ENCODE peak calls at places on chromosome 3, in four cellular contexts. L is A549, D is testis, Q is suprapubic skin. W is an unnamed sample.

GRCh38 chr3:178519701-178520100 is 16.5 kb upstream of the KCNMB2 start:
- DNase-seq in L (no peak), D (no peak), Q (no peak), W (no peak)

GRCh38 chr3:41682996-41683395 is 278.9 kb downstream of the ULK4 start:
- DNase-seq in L (no peak), D (no peak), Q (no peak), W (no peak)

GRCh38 chr3:63135362-63135761 is 142.7 kb upstream of the SYNPR start:
- DNase-seq in L (no peak), D (no peak), Q (no peak), W (no peak)

GRCh38 chr3:135083756-135084155 is 288.7 kb downstream of the EPHB1 start:
- DNase-seq in L (no peak), D (no peak), Q (no peak), W (no peak)

GRCh38 chr3:157956850-157957249 is 149.4 kb downstream of the SHOX2 start:
- DNase-seq in L (no peak), D (no peak), Q (no peak), W (no peak)

GRCh38 chr3:119965692-119966091 is 128.6 kb downstream of the GSK3B start:
- DNase-seq in L (no peak), D (no peak), Q (no peak), W (no peak)

GRCh38 chr3:64327039-64327804 is 102.0 kb upstream of the PRICKLE2 start:
- DNase-seq in L (no peak), D (peak), Q (peak), W (peak)

GRCh38 chr3:169812844-169813677 is at the start of the genes LRRC34 and LRRIQ4:
- DNase-seq in L (no peak), D (peak), Q (peak), W (peak)

GRCh38 chr3:133949438-133949837 is 53.8 kb upstream of the RAB6B start:
- DNase-seq in L (no peak), D (no peak), Q (no peak), W (no peak)

GRCh38 chr3:99409961-99410360 is 228.4 kb upstream of the COL8A1 start:
- DNase-seq in L (no peak), D (no peak), Q (no peak), W (no peak)

DNA sequence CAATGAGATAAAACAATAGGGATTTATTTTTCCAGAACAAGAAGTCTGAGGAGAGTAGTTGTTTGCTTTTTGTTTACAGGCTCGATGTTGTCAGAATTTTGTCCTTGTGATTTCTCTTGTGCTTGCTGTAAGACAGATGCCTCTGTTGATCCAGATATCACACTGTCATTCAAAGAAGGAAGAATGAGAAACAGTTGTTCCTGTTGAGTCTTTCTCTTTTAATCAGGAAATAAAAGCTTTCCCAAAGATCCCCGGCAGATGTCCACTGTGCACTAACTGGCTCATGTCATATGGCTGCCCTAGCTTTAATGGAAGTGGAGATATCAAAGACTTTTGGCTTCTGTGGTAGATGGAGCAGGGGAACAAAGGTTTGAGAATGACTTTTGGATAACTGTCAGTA is 6.8 kb downstream of the SERPINI1 start:
- DNase-seq in L (no peak), D (no peak), Q (no peak), W (no peak)
- TF ChIP-seq POLR2A in L (no peak), D (no peak), Q (no peak), W (no peak)

GRCh38 chr3:128482857-128483656 is 9.9 kb downstream of the GATA2 start:
- DNase-seq in L (no peak), D (no peak), Q (no peak), W (no peak)

GRCh38 chr3:128482175-128482856 is 10.7 kb downstream of the GATA2 start:
- DNase-seq in L (no peak), D (no peak), Q (no peak), W (no peak)

GRCh38 chr3:128485283-128486156 is 7.5 kb downstream of the GATA2 start:
- DNase-seq in L (no peak), D (no peak), Q (no peak), W (no peak)

GRCh38 chr3:128484404-128485282 is 8.4 kb downstream of the GATA2 start:
- DNase-seq in L (no peak), D (no peak), Q (no peak), W (no peak)

DNA sequence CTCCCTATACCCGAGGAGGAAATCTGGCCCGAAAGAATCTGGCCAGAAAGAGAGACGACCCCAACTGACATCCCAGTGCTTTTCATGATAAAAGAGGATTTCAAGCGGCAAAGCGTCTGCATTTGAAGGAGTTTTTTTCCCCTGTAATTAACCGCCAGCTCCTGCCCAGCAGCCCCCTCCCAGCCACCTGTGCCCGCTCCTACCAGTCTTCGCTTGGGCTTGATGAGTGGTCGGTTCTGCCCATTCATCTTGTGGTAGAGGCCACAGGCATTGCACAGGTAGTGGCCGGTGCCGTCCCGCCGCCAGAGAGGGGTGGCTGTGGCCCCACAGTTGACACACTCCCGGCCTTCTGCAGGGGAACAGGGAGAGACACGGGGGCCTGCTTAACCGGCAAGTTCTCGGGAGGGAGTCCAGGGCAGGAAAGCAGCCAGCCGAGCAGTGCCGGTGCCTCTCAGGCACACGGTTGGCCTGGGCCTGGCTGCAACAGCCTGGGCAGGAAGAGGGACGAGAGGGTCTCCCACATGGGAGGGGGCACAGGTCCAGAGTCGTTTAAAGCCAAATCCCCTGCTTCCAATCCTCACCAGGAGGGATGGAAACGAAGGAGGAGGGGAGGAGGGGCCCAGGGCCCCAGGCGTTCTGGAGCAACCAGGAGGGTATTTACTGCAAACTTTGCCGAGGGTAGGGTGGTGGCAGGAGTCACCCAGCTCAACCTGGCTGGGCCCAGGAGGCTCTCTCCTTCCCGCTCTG is 9.2 kb downstream of the GATA2 start:
- DNase-seq in L (no peak), D (no peak), Q (no peak), W (no peak)
- TF ChIP-seq POLR2A in L (no peak), D (no peak), Q (no peak), W (no peak)

GRCh38 chr3:9809615-9810356 is at the start of gene TTLL3:
- DNase-seq in L (peak), D (peak), Q (peak), W (peak)
- TF ChIP-seq POLR2A in L (peak), D (no peak), Q (peak), W (peak)

DNA sequence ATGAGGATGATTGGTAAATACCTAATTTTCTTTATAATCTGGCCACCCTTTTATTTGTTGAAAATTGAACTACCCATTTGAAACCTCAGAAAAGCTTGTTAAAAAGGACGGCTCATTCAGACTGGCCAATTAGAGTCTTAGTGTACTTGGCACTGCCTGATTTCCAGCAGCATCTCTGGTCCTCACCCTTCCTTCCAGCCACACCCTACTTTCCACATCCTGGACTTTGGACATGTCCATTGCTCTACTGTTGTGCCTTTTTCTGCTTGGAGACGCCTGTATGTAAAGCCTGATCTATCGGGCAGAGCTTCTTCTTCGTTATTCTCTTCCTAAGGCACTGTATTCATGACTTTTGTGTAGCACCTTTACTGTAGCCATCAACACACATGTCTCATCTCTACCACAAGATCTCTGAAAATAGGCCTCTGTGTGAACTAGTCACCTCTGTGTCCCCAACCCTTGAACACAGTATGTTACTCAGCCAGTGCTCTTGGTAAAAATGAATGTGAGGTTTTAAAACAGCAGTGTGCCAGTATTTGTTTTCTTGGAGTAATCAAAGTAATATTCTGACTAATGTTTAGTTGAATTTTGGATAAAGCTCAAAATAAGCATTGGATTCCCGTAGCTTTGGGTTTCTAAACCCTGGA is 6.8 kb downstream of the RBM5 start:
- DNase-seq in L (no peak), D (no peak), Q (no peak), W (no peak)
- TF ChIP-seq POLR2A in L (no peak), D (no peak), Q (no peak), W (no peak)

DNA sequence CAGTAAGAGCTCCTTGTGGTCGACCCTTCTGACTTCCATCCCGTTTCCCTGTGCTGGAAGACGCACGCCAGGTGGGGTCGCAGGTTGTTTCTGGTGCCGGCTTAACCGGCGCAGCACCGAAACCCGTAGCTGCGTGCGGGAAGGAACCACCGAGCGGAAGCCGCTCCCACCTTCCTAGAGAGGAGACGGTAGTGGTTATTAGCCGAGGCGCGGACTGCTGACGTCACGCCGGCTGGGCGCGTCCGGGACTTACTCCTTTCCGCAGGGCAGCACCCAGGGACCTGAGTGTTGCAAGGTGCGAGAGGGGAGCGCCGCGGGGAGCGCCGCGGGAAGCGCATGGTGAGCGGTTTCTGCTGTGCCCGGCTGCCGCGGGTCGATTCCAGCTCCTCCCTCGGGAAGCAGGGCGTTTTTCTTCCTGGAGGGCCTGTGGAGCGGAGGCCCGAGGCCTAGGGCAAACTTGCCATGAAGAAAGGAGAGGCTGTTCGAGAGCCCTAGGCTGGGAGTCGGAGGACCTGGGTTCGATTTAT is at the start of gene ZNF501:
- DNase-seq in L (no peak), D (peak), Q (peak), W (peak)
- TF ChIP-seq POLR2A in L (no peak), D (no peak), Q (no peak), W (peak)